ENCODE peak calls at places on chromosomes 2 and 18, in seven cellular contexts. One of them, this sample, is unnamed.

GRCh38 chr2:33909945-33910344 is 310.8 kb upstream of the FAM98A start:
- DNase-seq in OCI-LY7: no peak
- DNase-seq in HCT116: no peak
- DNase-seq in PC-3: no peak
- DNase-seq in GM23248: peak
- DNase-seq in GM23338: no peak
- DNase-seq in neural progenitor cell: no peak
- DNase-seq in this sample: no peak

GRCh38 chr18:36734589-36734988 is 94.2 kb downstream of the TPGS2 start:
- DNase-seq in OCI-LY7: no peak
- DNase-seq in HCT116: no peak
- DNase-seq in PC-3: no peak
- DNase-seq in GM23248: no peak
- DNase-seq in GM23338: no peak
- DNase-seq in neural progenitor cell: no peak
- DNase-seq in this sample: no peak

GRCh38 chr2:30266051-30266621 is 34.8 kb downstream of the LBH start:
- DNase-seq in OCI-LY7: peak
- DNase-seq in HCT116: no peak
- DNase-seq in PC-3: no peak
- DNase-seq in GM23248: peak
- DNase-seq in GM23338: no peak
- DNase-seq in neural progenitor cell: no peak
- DNase-seq in this sample: no peak

GRCh38 chr18:2192562-2192961 is 378.7 kb downstream of the METTL4 start:
- DNase-seq in OCI-LY7: no peak
- DNase-seq in HCT116: no peak
- DNase-seq in PC-3: peak
- DNase-seq in GM23248: no peak
- DNase-seq in GM23338: no peak
- DNase-seq in neural progenitor cell: no peak
- DNase-seq in this sample: no peak

GRCh38 chr18:31102020-31102684 is at the start of gene DSC2:
- DNase-seq in OCI-LY7: no peak
- DNase-seq in HCT116: no peak
- DNase-seq in PC-3: peak
- DNase-seq in GM23248: no peak
- DNase-seq in GM23338: peak
- DNase-seq in neural progenitor cell: peak
- DNase-seq in this sample: no peak

GRCh38 chr2:56681659-56682396 is 498.0 kb downstream of the CCDC85A start:
- DNase-seq in OCI-LY7: no peak
- DNase-seq in HCT116: no peak
- DNase-seq in PC-3: peak
- DNase-seq in GM23248: peak
- DNase-seq in GM23338: no peak
- DNase-seq in neural progenitor cell: no peak
- DNase-seq in this sample: no peak

GRCh38 chr2:50614056-50614455 is 417.9 kb downstream of the NRXN1 start:
- DNase-seq in OCI-LY7: no peak
- DNase-seq in HCT116: no peak
- DNase-seq in PC-3: peak
- DNase-seq in GM23248: no peak
- DNase-seq in GM23338: no peak
- DNase-seq in neural progenitor cell: no peak
- DNase-seq in this sample: no peak

GRCh38 chr18:69651243-69651642 is 250.6 kb downstream of the DOK6 start:
- DNase-seq in OCI-LY7: no peak
- DNase-seq in HCT116: no peak
- DNase-seq in PC-3: no peak
- DNase-seq in GM23248: no peak
- DNase-seq in GM23338: no peak
- DNase-seq in neural progenitor cell: no peak
- DNase-seq in this sample: no peak

GRCh38 chr2:213816583-213816982 is 532.3 kb downstream of the SPAG16 start:
- DNase-seq in OCI-LY7: no peak
- DNase-seq in HCT116: no peak
- DNase-seq in PC-3: no peak
- DNase-seq in GM23248: no peak
- DNase-seq in GM23338: no peak
- DNase-seq in neural progenitor cell: no peak
- DNase-seq in this sample: no peak

GRCh38 chr2:98744595-98744994 is 13.7 kb upstream of the MGAT4A start:
- DNase-seq in OCI-LY7: no peak
- DNase-seq in HCT116: no peak
- DNase-seq in PC-3: no peak
- DNase-seq in GM23248: no peak
- DNase-seq in GM23338: no peak
- DNase-seq in neural progenitor cell: no peak
- DNase-seq in this sample: no peak

GRCh38 chr2:224882291-224883171 is 159.7 kb downstream of the DOCK10 start:
- DNase-seq in OCI-LY7: no peak
- DNase-seq in HCT116: no peak
- DNase-seq in PC-3: peak
- DNase-seq in GM23248: peak
- DNase-seq in GM23338: no peak
- DNase-seq in neural progenitor cell: no peak
- DNase-seq in this sample: no peak

GRCh38 chr2:128498086-128498485 is 179.4 kb upstream of the HS6ST1 start:
- DNase-seq in OCI-LY7: no peak
- DNase-seq in HCT116: no peak
- DNase-seq in PC-3: no peak
- DNase-seq in GM23248: no peak
- DNase-seq in GM23338: no peak
- DNase-seq in neural progenitor cell: no peak
- DNase-seq in this sample: no peak

GRCh38 chr2:85926931-85927527 is 38.2 kb upstream of the ST3GAL5 start:
- DNase-seq in OCI-LY7: no peak
- DNase-seq in HCT116: no peak
- DNase-seq in PC-3: peak
- DNase-seq in GM23248: peak
- DNase-seq in GM23338: no peak
- DNase-seq in neural progenitor cell: no peak
- DNase-seq in this sample: no peak

GRCh38 chr18:76819411-76820136 is 2.8 kb upstream of the ZNF236 start:
- DNase-seq in OCI-LY7: no peak
- DNase-seq in HCT116: no peak
- DNase-seq in PC-3: peak
- DNase-seq in GM23248: no peak
- DNase-seq in GM23338: no peak
- DNase-seq in neural progenitor cell: no peak
- DNase-seq in this sample: no peak

GRCh38 chr18:50875966-50876536 is 2.9 kb upstream of the ME2 start:
- DNase-seq in OCI-LY7: no peak
- DNase-seq in HCT116: no peak
- DNase-seq in PC-3: no peak
- DNase-seq in GM23248: no peak
- DNase-seq in GM23338: no peak
- DNase-seq in neural progenitor cell: peak
- DNase-seq in this sample: no peak

GRCh38 chr2:217817466-217818292 is 185.1 kb downstream of the TNS1 start:
- DNase-seq in OCI-LY7: no peak
- DNase-seq in HCT116: no peak
- DNase-seq in PC-3: no peak
- DNase-seq in GM23248: no peak
- DNase-seq in GM23338: no peak
- DNase-seq in neural progenitor cell: no peak
- DNase-seq in this sample: no peak

GRCh38 chr2:65265090-65266045 is 37.7 kb downstream of the ACTR2 start:
- DNase-seq in OCI-LY7: peak
- DNase-seq in HCT116: peak
- DNase-seq in PC-3: peak
- DNase-seq in GM23248: peak
- DNase-seq in GM23338: peak
- DNase-seq in neural progenitor cell: peak
- DNase-seq in this sample: peak

GRCh38 chr2:165018207-165018606 is 62.9 kb upstream of the SLC38A11 start:
- DNase-seq in OCI-LY7: peak
- DNase-seq in HCT116: no peak
- DNase-seq in PC-3: no peak
- DNase-seq in GM23248: peak
- DNase-seq in GM23338: peak
- DNase-seq in neural progenitor cell: peak
- DNase-seq in this sample: no peak

GRCh38 chr18:10453885-10454772 is at the start of gene APCDD1:
- DNase-seq in OCI-LY7: no peak
- DNase-seq in HCT116: no peak
- DNase-seq in PC-3: no peak
- DNase-seq in GM23248: peak
- DNase-seq in GM23338: peak
- DNase-seq in neural progenitor cell: peak
- DNase-seq in this sample: no peak

GRCh38 chr2:4258563-4258962 is 555.2 kb downstream of the DCDC2C start:
- DNase-seq in OCI-LY7: no peak
- DNase-seq in HCT116: no peak
- DNase-seq in PC-3: peak
- DNase-seq in GM23248: no peak
- DNase-seq in GM23338: no peak
- DNase-seq in neural progenitor cell: no peak
- DNase-seq in this sample: no peak

GRCh38 chr18:50638623-50639398 is 78.9 kb downstream of the MAPK4 start:
- DNase-seq in OCI-LY7: no peak
- DNase-seq in HCT116: no peak
- DNase-seq in PC-3: no peak
- DNase-seq in GM23248: peak
- DNase-seq in GM23338: peak
- DNase-seq in neural progenitor cell: peak
- DNase-seq in this sample: no peak

GRCh38 chr2:43038034-43038719 is 188.2 kb downstream of the ZFP36L2 start:
- DNase-seq in OCI-LY7: no peak
- DNase-seq in HCT116: no peak
- DNase-seq in PC-3: peak
- DNase-seq in GM23248: peak
- DNase-seq in GM23338: no peak
- DNase-seq in neural progenitor cell: no peak
- DNase-seq in this sample: no peak

GRCh38 chr18:13562494-13563029 is 163.8 kb downstream of the FAM210A start:
- DNase-seq in OCI-LY7: peak
- DNase-seq in HCT116: no peak
- DNase-seq in PC-3: no peak
- DNase-seq in GM23248: no peak
- DNase-seq in GM23338: no peak
- DNase-seq in neural progenitor cell: no peak
- DNase-seq in this sample: no peak
- TF ChIP-seq EZH2phosphoT487 in OCI-LY7: no peak
- TF ChIP-seq EZH2phosphoT487 in HCT116: no peak
- TF ChIP-seq EZH2phosphoT487 in PC-3: no peak
- TF ChIP-seq EZH2phosphoT487 in GM23248: no peak
- TF ChIP-seq EZH2phosphoT487 in GM23338: no peak
- TF ChIP-seq EZH2phosphoT487 in neural progenitor cell: no peak
- TF ChIP-seq EZH2phosphoT487 in this sample: no peak

GRCh38 chr2:170815746-170816498 is 765 bp upstream of the GAD1 start:
- DNase-seq in OCI-LY7: peak
- DNase-seq in HCT116: peak
- DNase-seq in PC-3: peak
- DNase-seq in GM23248: peak
- DNase-seq in GM23338: peak
- DNase-seq in neural progenitor cell: peak
- DNase-seq in this sample: peak
- TF ChIP-seq EZH2phosphoT487 in OCI-LY7: no peak
- TF ChIP-seq EZH2phosphoT487 in HCT116: no peak
- TF ChIP-seq EZH2phosphoT487 in PC-3: no peak
- TF ChIP-seq EZH2phosphoT487 in GM23248: no peak
- TF ChIP-seq EZH2phosphoT487 in GM23338: no peak
- TF ChIP-seq EZH2phosphoT487 in neural progenitor cell: no peak
- TF ChIP-seq EZH2phosphoT487 in this sample: no peak

GRCh38 chr2:74648009-74648443 is at the start of gene M1AP:
- DNase-seq in OCI-LY7: no peak
- DNase-seq in HCT116: peak
- DNase-seq in PC-3: no peak
- DNase-seq in GM23248: no peak
- DNase-seq in GM23338: peak
- DNase-seq in neural progenitor cell: peak
- DNase-seq in this sample: no peak
- TF ChIP-seq EZH2phosphoT487 in OCI-LY7: no peak
- TF ChIP-seq EZH2phosphoT487 in HCT116: no peak
- TF ChIP-seq EZH2phosphoT487 in PC-3: no peak
- TF ChIP-seq EZH2phosphoT487 in GM23248: no peak
- TF ChIP-seq EZH2phosphoT487 in GM23338: no peak
- TF ChIP-seq EZH2phosphoT487 in neural progenitor cell: no peak
- TF ChIP-seq EZH2phosphoT487 in this sample: no peak

GRCh38 chr2:96541326-96541725 is 4.8 kb downstream of the ARID5A start:
- DNase-seq in OCI-LY7: no peak
- DNase-seq in HCT116: no peak
- DNase-seq in PC-3: no peak
- DNase-seq in GM23248: peak
- DNase-seq in GM23338: no peak
- DNase-seq in neural progenitor cell: no peak
- DNase-seq in this sample: no peak
- TF ChIP-seq EZH2phosphoT487 in OCI-LY7: no peak
- TF ChIP-seq EZH2phosphoT487 in HCT116: no peak
- TF ChIP-seq EZH2phosphoT487 in PC-3: no peak
- TF ChIP-seq EZH2phosphoT487 in GM23248: no peak
- TF ChIP-seq EZH2phosphoT487 in GM23338: no peak
- TF ChIP-seq EZH2phosphoT487 in neural progenitor cell: no peak
- TF ChIP-seq EZH2phosphoT487 in this sample: no peak

DNA sequence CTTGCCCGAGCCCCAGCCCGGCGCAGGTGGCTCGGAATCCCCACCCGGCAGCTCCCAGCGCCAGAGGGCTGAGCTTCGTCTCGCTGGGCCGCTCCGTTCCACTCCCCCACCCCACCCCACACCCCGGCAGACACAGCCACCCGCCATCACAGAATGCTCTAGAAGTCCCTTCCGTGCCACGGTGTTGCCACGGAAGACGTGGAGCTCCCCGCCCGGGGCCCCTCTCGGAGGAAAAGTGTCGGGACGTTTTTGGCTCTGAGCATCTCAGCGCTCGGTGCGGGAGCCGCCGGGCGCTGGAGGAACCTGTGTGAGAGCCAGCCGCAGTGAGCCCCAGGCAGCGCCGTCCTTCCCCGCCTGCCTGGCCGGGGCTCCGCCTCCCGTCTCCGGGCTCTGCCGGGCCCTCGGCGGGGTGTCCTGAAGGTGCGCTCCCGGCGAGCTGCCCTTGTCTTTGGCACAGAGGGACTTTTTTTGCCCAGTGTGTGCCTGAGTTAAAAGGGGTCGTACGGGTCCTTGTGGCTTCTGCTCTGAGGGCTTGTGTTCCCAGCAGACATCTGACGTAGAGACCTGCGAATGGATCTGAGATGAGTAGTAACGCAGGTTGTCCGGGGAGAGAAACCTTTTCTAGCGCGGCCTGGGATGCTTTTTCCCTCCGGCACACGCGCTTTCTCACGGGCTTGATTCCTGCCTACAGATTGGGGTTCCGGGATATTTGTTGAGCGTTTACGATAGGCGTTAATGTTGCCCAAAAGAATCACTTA is 1.8 kb downstream of the ZCCHC2 start:
- DNase-seq in OCI-LY7: peak
- DNase-seq in HCT116: no peak
- DNase-seq in PC-3: peak
- DNase-seq in GM23248: peak
- DNase-seq in GM23338: peak
- DNase-seq in neural progenitor cell: peak
- DNase-seq in this sample: peak
- TF ChIP-seq EZH2phosphoT487 in OCI-LY7: no peak
- TF ChIP-seq EZH2phosphoT487 in HCT116: no peak
- TF ChIP-seq EZH2phosphoT487 in PC-3: no peak
- TF ChIP-seq EZH2phosphoT487 in GM23248: no peak
- TF ChIP-seq EZH2phosphoT487 in GM23338: no peak
- TF ChIP-seq EZH2phosphoT487 in neural progenitor cell: no peak
- TF ChIP-seq EZH2phosphoT487 in this sample: no peak

GRCh38 chr2:161775971-161776370 is 151.8 kb downstream of the SLC4A10 start:
- DNase-seq in OCI-LY7: no peak
- DNase-seq in HCT116: no peak
- DNase-seq in PC-3: no peak
- DNase-seq in GM23248: no peak
- DNase-seq in GM23338: no peak
- DNase-seq in neural progenitor cell: no peak
- DNase-seq in this sample: peak
- TF ChIP-seq EZH2phosphoT487 in OCI-LY7: no peak
- TF ChIP-seq EZH2phosphoT487 in HCT116: no peak
- TF ChIP-seq EZH2phosphoT487 in PC-3: no peak
- TF ChIP-seq EZH2phosphoT487 in GM23248: no peak
- TF ChIP-seq EZH2phosphoT487 in GM23338: no peak
- TF ChIP-seq EZH2phosphoT487 in neural progenitor cell: no peak
- TF ChIP-seq EZH2phosphoT487 in this sample: no peak